ENCODE peak calls at places on chromosome 13, in five cellular contexts. One of them, this sample, is unnamed. For H3K36me3, the result is how much of the 10 kb centered on the place peaks cover.

GRCh38 chr13:103517066-103517767 is 451.0 kb upstream of the SLC10A2 start:
- DNase-seq in esophagus squamous epithelium: no peak
- DNase-seq in right atrium auricular region: no peak
- DNase-seq in neuronal stem cell: no peak
- DNase-seq in colonic mucosa: no peak
- DNase-seq in this sample: no peak

GRCh38 chr13:51614350-51614786 is 30.1 kb downstream of the WDFY2 start:
- DNase-seq in right atrium auricular region: no peak
- DNase-seq in neuronal stem cell: no peak
- DNase-seq in esophagus squamous epithelium: no peak
- DNase-seq in colonic mucosa: no peak
- DNase-seq in this sample: no peak

GRCh38 chr13:21338651-21339278 is 120.3 kb downstream of the ZDHHC20 start:
- DNase-seq in right atrium auricular region: no peak
- DNase-seq in colonic mucosa: no peak
- DNase-seq in esophagus squamous epithelium: no peak
- DNase-seq in neuronal stem cell: no peak
- DNase-seq in this sample: no peak

GRCh38 chr13:72728290-72728605 is 525 bp downstream of the BORA start:
- DNase-seq in esophagus squamous epithelium: no peak
- DNase-seq in right atrium auricular region: no peak
- DNase-seq in neuronal stem cell: no peak
- DNase-seq in colonic mucosa: no peak
- DNase-seq in this sample: no peak

GRCh38 chr13:78599911-78600310 is 3.4 kb downstream of the POU4F1 start:
- DNase-seq in colonic mucosa: no peak
- DNase-seq in right atrium auricular region: no peak
- DNase-seq in esophagus squamous epithelium: no peak
- DNase-seq in neuronal stem cell: peak
- DNase-seq in this sample: no peak

GRCh38 chr13:34412295-34412694 is 529.8 kb upstream of the NBEA start:
- DNase-seq in colonic mucosa: no peak
- DNase-seq in right atrium auricular region: no peak
- DNase-seq in neuronal stem cell: no peak
- DNase-seq in esophagus squamous epithelium: no peak
- DNase-seq in this sample: no peak

GRCh38 chr13:50518791-50519201 is 324.7 kb downstream of the DLEU7 start:
- DNase-seq in right atrium auricular region: no peak
- DNase-seq in esophagus squamous epithelium: no peak
- DNase-seq in colonic mucosa: peak
- DNase-seq in neuronal stem cell: no peak
- DNase-seq in this sample: no peak

GRCh38 chr13:45921337-45921736 is 69.8 kb upstream of the SIAH3 start:
- DNase-seq in colonic mucosa: no peak
- DNase-seq in right atrium auricular region: no peak
- DNase-seq in esophagus squamous epithelium: no peak
- DNase-seq in neuronal stem cell: no peak
- DNase-seq in this sample: no peak

GRCh38 chr13:79457948-79458347 is 23.0 kb upstream of the NDFIP2 start:
- DNase-seq in esophagus squamous epithelium: no peak
- DNase-seq in neuronal stem cell: no peak
- DNase-seq in right atrium auricular region: no peak
- DNase-seq in colonic mucosa: no peak
- DNase-seq in this sample: no peak

GRCh38 chr13:30652746-30653145 is 35.0 kb downstream of the USPL1 start:
- DNase-seq in neuronal stem cell: no peak
- DNase-seq in right atrium auricular region: no peak
- DNase-seq in esophagus squamous epithelium: no peak
- DNase-seq in colonic mucosa: no peak
- DNase-seq in this sample: no peak

GRCh38 chr13:100808848-100809247 is 134.3 kb upstream of the TMTC4 start:
- DNase-seq in colonic mucosa: no peak
- DNase-seq in neuronal stem cell: peak
- DNase-seq in esophagus squamous epithelium: no peak
- DNase-seq in right atrium auricular region: no peak
- DNase-seq in this sample: no peak

GRCh38 chr13:23450340-23451046 is 17.0 kb upstream of the SACS start:
- DNase-seq in neuronal stem cell: no peak
- DNase-seq in colonic mucosa: no peak
- DNase-seq in esophagus squamous epithelium: no peak
- DNase-seq in right atrium auricular region: no peak
- DNase-seq in this sample: no peak

GRCh38 chr13:45621950-45622349 is 6.4 kb upstream of the ERICH6B start:
- DNase-seq in esophagus squamous epithelium: no peak
- DNase-seq in colonic mucosa: no peak
- DNase-seq in right atrium auricular region: no peak
- DNase-seq in neuronal stem cell: no peak
- DNase-seq in this sample: no peak

GRCh38 chr13:23899555-23899954 is 2.3 kb upstream of the C1QTNF9B start:
- DNase-seq in colonic mucosa: peak
- DNase-seq in right atrium auricular region: no peak
- DNase-seq in esophagus squamous epithelium: no peak
- DNase-seq in neuronal stem cell: no peak
- DNase-seq in this sample: no peak

GRCh38 chr13:46896346-46897138 is at the start of gene HTR2A:
- DNase-seq in colonic mucosa: no peak
- DNase-seq in esophagus squamous epithelium: no peak
- DNase-seq in neuronal stem cell: no peak
- DNase-seq in right atrium auricular region: peak
- DNase-seq in this sample: no peak

GRCh38 chr13:21686761-21687391 is 16.0 kb downstream of the FGF9 start:
- DNase-seq in esophagus squamous epithelium: no peak
- DNase-seq in right atrium auricular region: no peak
- DNase-seq in neuronal stem cell: no peak
- DNase-seq in colonic mucosa: no peak
- DNase-seq in this sample: no peak

GRCh38 chr13:87244256-87244870 is 426.8 kb upstream of the SLITRK5 start:
- DNase-seq in colonic mucosa: no peak
- DNase-seq in esophagus squamous epithelium: no peak
- DNase-seq in right atrium auricular region: no peak
- DNase-seq in neuronal stem cell: no peak
- DNase-seq in this sample: no peak

GRCh38 chr13:49701481-49701880 is 10.2 kb upstream of the EBPL start:
- DNase-seq in right atrium auricular region: no peak
- DNase-seq in esophagus squamous epithelium: no peak
- DNase-seq in neuronal stem cell: no peak
- DNase-seq in colonic mucosa: no peak
- DNase-seq in this sample: no peak

GRCh38 chr13:36417328-36417727 is 15.0 kb upstream of the CCNA1 start:
- DNase-seq in right atrium auricular region: no peak
- DNase-seq in colonic mucosa: no peak
- DNase-seq in neuronal stem cell: no peak
- DNase-seq in esophagus squamous epithelium: no peak
- DNase-seq in this sample: no peak

GRCh38 chr13:45773236-45773635 is 71.1 kb downstream of the CBY2 start:
- DNase-seq in neuronal stem cell: no peak
- DNase-seq in right atrium auricular region: no peak
- DNase-seq in colonic mucosa: no peak
- DNase-seq in esophagus squamous epithelium: no peak
- DNase-seq in this sample: no peak

GRCh38 chr13:33543631-33544030 is 258.1 kb upstream of the STARD13 start:
- DNase-seq in right atrium auricular region: no peak
- DNase-seq in esophagus squamous epithelium: no peak
- DNase-seq in colonic mucosa: no peak
- DNase-seq in neuronal stem cell: no peak
- DNase-seq in this sample: no peak

GRCh38 chr13:78497702-78498319 is 105.5 kb downstream of the POU4F1 start:
- DNase-seq in right atrium auricular region: no peak
- DNase-seq in neuronal stem cell: no peak
- DNase-seq in colonic mucosa: no peak
- DNase-seq in esophagus squamous epithelium: no peak
- DNase-seq in this sample: no peak

GRCh38 chr13:33537691-33538090 is 252.1 kb upstream of the STARD13 start:
- DNase-seq in right atrium auricular region: no peak
- DNase-seq in neuronal stem cell: no peak
- DNase-seq in colonic mucosa: no peak
- DNase-seq in esophagus squamous epithelium: no peak
- DNase-seq in this sample: no peak

GRCh38 chr13:65473199-65473598 is 1756.9 kb downstream of the PCDH9 start:
- DNase-seq in right atrium auricular region: no peak
- DNase-seq in colonic mucosa: no peak
- DNase-seq in neuronal stem cell: no peak
- DNase-seq in esophagus squamous epithelium: no peak
- DNase-seq in this sample: no peak

GRCh38 chr13:97125051-97125809 is 96.9 kb upstream of the MBNL2 start:
- DNase-seq in esophagus squamous epithelium: no peak
- DNase-seq in neuronal stem cell: no peak
- DNase-seq in colonic mucosa: peak
- DNase-seq in right atrium auricular region: no peak
- DNase-seq in this sample: no peak

GRCh38 chr13:98289339-98289935 is 112.4 kb upstream of the RNF113B start:
- DNase-seq in neuronal stem cell: no peak
- DNase-seq in right atrium auricular region: no peak
- DNase-seq in esophagus squamous epithelium: no peak
- DNase-seq in colonic mucosa: no peak
- DNase-seq in this sample: no peak

GRCh38 chr13:82341116-82341515 is 1541.2 kb downstream of the SLITRK1 start:
- DNase-seq in colonic mucosa: no peak
- DNase-seq in esophagus squamous epithelium: no peak
- DNase-seq in neuronal stem cell: no peak
- DNase-seq in right atrium auricular region: no peak
- DNase-seq in this sample: no peak

GRCh38 chr13:23617551-23618014 is 47.4 kb downstream of the TNFRSF19 start:
- DNase-seq in colonic mucosa: no peak
- DNase-seq in neuronal stem cell: no peak
- DNase-seq in esophagus squamous epithelium: no peak
- DNase-seq in right atrium auricular region: no peak
- DNase-seq in this sample: no peak

GRCh38 chr13:101307181-101307701 is 109.1 kb downstream of the NALCN start:
- DNase-seq in neuronal stem cell: no peak
- DNase-seq in colonic mucosa: no peak
- DNase-seq in esophagus squamous epithelium: no peak
- DNase-seq in right atrium auricular region: no peak
- DNase-seq in this sample: no peak

GRCh38 chr13:107883561-107884175 is 331.7 kb downstream of the LIG4 start:
- DNase-seq in colonic mucosa: no peak
- DNase-seq in esophagus squamous epithelium: no peak
- DNase-seq in right atrium auricular region: no peak
- DNase-seq in neuronal stem cell: no peak
- DNase-seq in this sample: no peak

GRCh38 chr13:26971990-26972888 is 199.4 kb downstream of the USP12 start:
- DNase-seq in right atrium auricular region: no peak
- DNase-seq in colonic mucosa: peak
- DNase-seq in neuronal stem cell: peak
- DNase-seq in esophagus squamous epithelium: no peak
- DNase-seq in this sample: no peak

GRCh38 chr13:99417151-99417820 is 84.0 kb upstream of the TM9SF2 start:
- DNase-seq in neuronal stem cell: no peak
- DNase-seq in esophagus squamous epithelium: no peak
- DNase-seq in right atrium auricular region: no peak
- DNase-seq in colonic mucosa: no peak
- DNase-seq in this sample: no peak

GRCh38 chr13:59452189-59452588 is 711.5 kb downstream of the DIAPH3 start:
- DNase-seq in right atrium auricular region: no peak
- DNase-seq in neuronal stem cell: no peak
- DNase-seq in colonic mucosa: no peak
- DNase-seq in esophagus squamous epithelium: no peak
- DNase-seq in this sample: no peak

DNA sequence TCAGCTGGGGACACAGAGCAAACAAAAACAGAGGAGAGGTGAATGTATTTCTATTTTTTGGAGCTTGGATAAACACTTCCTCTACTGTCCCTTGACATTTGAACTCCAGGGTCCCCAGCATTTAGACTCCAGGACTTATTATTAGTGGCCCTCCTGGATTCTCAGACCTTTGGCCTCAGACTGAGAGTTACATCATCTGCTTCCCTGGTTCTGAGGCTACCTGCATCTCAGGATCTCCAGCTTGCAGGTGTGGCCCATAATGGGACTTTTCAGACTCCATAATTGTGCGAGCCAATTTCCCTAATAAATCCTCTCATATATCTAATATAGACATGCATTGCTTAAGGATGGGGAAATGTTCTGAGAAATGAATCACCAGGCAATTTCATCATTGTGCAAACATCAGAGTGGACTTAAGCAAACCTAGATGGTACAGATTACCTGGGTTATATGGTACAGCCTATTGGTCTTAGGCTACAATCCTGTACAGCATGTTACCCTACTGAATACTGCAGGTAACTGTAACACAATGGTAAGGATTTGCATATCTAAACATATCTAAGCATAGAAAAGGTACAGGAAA is 116.5 kb upstream of the FBXL3 start:
- DNase-seq in colonic mucosa: no peak
- DNase-seq in esophagus squamous epithelium: no peak
- DNase-seq in right atrium auricular region: no peak
- DNase-seq in neuronal stem cell: no peak
- DNase-seq in this sample: no peak
- H3K36me3 ChIP-seq in colonic mucosa: under half
- H3K36me3 ChIP-seq in esophagus squamous epithelium: half or more
- H3K36me3 ChIP-seq in right atrium auricular region: under half
- H3K36me3 ChIP-seq in neuronal stem cell: under half
- H3K36me3 ChIP-seq in this sample: under half

DNA sequence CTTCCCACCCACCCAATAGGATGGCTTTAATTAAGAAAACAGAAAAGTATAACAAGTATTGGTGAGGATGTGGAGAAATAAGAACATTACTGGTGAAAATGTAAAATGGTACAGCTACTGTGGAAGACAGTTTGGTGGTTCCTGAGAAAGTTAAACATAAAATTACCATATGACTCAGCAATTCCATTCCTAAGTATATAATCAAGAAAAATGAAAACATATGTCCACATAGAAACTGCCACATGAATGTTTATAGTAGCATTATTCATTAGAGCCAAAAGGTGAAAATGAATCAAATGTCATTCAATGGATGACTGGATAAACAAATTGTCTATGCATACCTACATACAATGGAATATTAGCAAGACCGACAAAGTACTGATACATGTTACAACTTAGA is 16.9 kb downstream of the DZIP1 start:
- DNase-seq in right atrium auricular region: no peak
- DNase-seq in esophagus squamous epithelium: no peak
- DNase-seq in colonic mucosa: no peak
- DNase-seq in neuronal stem cell: no peak
- DNase-seq in this sample: no peak
- H3K36me3 ChIP-seq in right atrium auricular region: under half
- H3K36me3 ChIP-seq in esophagus squamous epithelium: under half
- H3K36me3 ChIP-seq in colonic mucosa: under half
- H3K36me3 ChIP-seq in neuronal stem cell: half or more
- H3K36me3 ChIP-seq in this sample: under half

GRCh38 chr13:94612050-94612449 is 10.4 kb downstream of the GPR180 start:
- DNase-seq in right atrium auricular region: no peak
- DNase-seq in esophagus squamous epithelium: no peak
- DNase-seq in colonic mucosa: no peak
- DNase-seq in neuronal stem cell: no peak
- DNase-seq in this sample: no peak
- H3K36me3 ChIP-seq in right atrium auricular region: under half
- H3K36me3 ChIP-seq in esophagus squamous epithelium: under half
- H3K36me3 ChIP-seq in colonic mucosa: under half
- H3K36me3 ChIP-seq in neuronal stem cell: half or more
- H3K36me3 ChIP-seq in this sample: under half

DNA sequence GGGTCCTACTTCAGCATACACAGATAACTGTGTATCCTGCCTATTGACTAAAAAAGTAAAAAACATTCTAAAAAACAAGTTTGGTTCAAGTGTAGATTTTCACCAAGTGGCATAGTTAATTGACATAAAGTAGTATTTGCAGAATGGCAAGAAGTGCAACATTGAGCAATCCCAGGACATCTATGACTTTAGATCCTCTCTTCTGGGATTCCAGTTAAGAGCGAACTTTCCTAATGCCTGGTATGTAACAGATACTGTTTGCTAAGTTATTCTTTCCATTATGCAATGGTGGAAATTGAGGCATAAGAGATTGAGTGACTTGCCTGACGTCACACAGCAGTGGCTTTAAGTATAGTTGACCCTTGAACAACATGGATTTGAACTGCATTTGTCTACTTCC is 96.1 kb downstream of the ZMYM2 start:
- DNase-seq in neuronal stem cell: no peak
- DNase-seq in right atrium auricular region: no peak
- DNase-seq in colonic mucosa: no peak
- DNase-seq in esophagus squamous epithelium: no peak
- DNase-seq in this sample: no peak
- H3K36me3 ChIP-seq in neuronal stem cell: half or more
- H3K36me3 ChIP-seq in right atrium auricular region: under half
- H3K36me3 ChIP-seq in colonic mucosa: under half
- H3K36me3 ChIP-seq in esophagus squamous epithelium: half or more
- H3K36me3 ChIP-seq in this sample: under half